ENCODE peak calls at places on chromosomes 1 and 21, in ten cellular contexts. One of them, this sample, is unnamed.

GRCh38 chr1:53601867-53602266 is 137.1 kb downstream of the GLIS1 start:
- DNase-seq in ascending aorta: no peak
- DNase-seq in IMR-90: no peak
- DNase-seq in left ventricle myocardium inferior: no peak
- DNase-seq in keratinocyte: no peak
- DNase-seq in heart left ventricle: no peak
- DNase-seq in PC-9: no peak
- DNase-seq in neural progenitor cell: no peak
- DNase-seq in right lobe of liver: no peak
- DNase-seq in Panc1: no peak
- DNase-seq in this sample: no peak

GRCh38 chr1:237799762-237800474 is 90.8 kb downstream of the ZP4 start:
- DNase-seq in ascending aorta: no peak
- DNase-seq in IMR-90: peak; percentile 4
- DNase-seq in left ventricle myocardium inferior: peak; percentile 32
- DNase-seq in keratinocyte: no peak
- DNase-seq in heart left ventricle: no peak
- DNase-seq in PC-9: peak; percentile 42
- DNase-seq in neural progenitor cell: peak; percentile 47
- DNase-seq in right lobe of liver: peak; percentile 91
- DNase-seq in Panc1: no peak
- DNase-seq in this sample: peak; percentile 14

GRCh38 chr1:85116856-85117255 is 68.6 kb upstream of the MCOLN3 start:
- DNase-seq in ascending aorta: no peak
- DNase-seq in IMR-90: no peak
- DNase-seq in left ventricle myocardium inferior: no peak
- DNase-seq in keratinocyte: no peak
- DNase-seq in heart left ventricle: no peak
- DNase-seq in PC-9: no peak
- DNase-seq in neural progenitor cell: no peak
- DNase-seq in right lobe of liver: no peak
- DNase-seq in Panc1: no peak
- DNase-seq in this sample: no peak

GRCh38 chr1:89022167-89022959 is at the start of gene GBP3:
- DNase-seq in ascending aorta: no peak
- DNase-seq in IMR-90: peak; percentile 75
- DNase-seq in left ventricle myocardium inferior: no peak
- DNase-seq in keratinocyte: peak; percentile 9
- DNase-seq in heart left ventricle: no peak
- DNase-seq in PC-9: peak; percentile 82
- DNase-seq in neural progenitor cell: no peak
- DNase-seq in right lobe of liver: no peak
- DNase-seq in Panc1: peak; percentile 54
- DNase-seq in this sample: peak; percentile 51

GRCh38 chr1:23793018-23793781 is 2.3 kb downstream of the LYPLA2 start:
- DNase-seq in ascending aorta: no peak
- DNase-seq in IMR-90: no peak
- DNase-seq in left ventricle myocardium inferior: peak; percentile 30
- DNase-seq in keratinocyte: no peak
- DNase-seq in heart left ventricle: peak; percentile 49
- DNase-seq in PC-9: no peak
- DNase-seq in neural progenitor cell: no peak
- DNase-seq in right lobe of liver: peak; percentile 81
- DNase-seq in Panc1: no peak
- DNase-seq in this sample: no peak

GRCh38 chr1:170580636-170581035 is 48.7 kb downstream of the GORAB start:
- DNase-seq in ascending aorta: no peak
- DNase-seq in IMR-90: no peak
- DNase-seq in left ventricle myocardium inferior: no peak
- DNase-seq in keratinocyte: no peak
- DNase-seq in heart left ventricle: no peak
- DNase-seq in PC-9: no peak
- DNase-seq in neural progenitor cell: no peak
- DNase-seq in right lobe of liver: no peak
- DNase-seq in Panc1: no peak
- DNase-seq in this sample: no peak

GRCh38 chr1:222043444-222044292 is 301.8 kb upstream of the DUSP10 start:
- DNase-seq in ascending aorta: no peak
- DNase-seq in IMR-90: peak; percentile 98
- DNase-seq in left ventricle myocardium inferior: no peak
- DNase-seq in keratinocyte: no peak
- DNase-seq in heart left ventricle: peak; percentile 10
- DNase-seq in PC-9: no peak
- DNase-seq in neural progenitor cell: peak; percentile 7
- DNase-seq in right lobe of liver: no peak
- DNase-seq in Panc1: no peak
- DNase-seq in this sample: no peak

GRCh38 chr1:8011016-8011415 is 15.1 kb downstream of the ERRFI1 start:
- DNase-seq in ascending aorta: no peak
- DNase-seq in IMR-90: no peak
- DNase-seq in left ventricle myocardium inferior: no peak
- DNase-seq in keratinocyte: no peak
- DNase-seq in heart left ventricle: no peak
- DNase-seq in PC-9: no peak
- DNase-seq in neural progenitor cell: no peak
- DNase-seq in right lobe of liver: peak; percentile 55
- DNase-seq in Panc1: no peak
- DNase-seq in this sample: no peak

GRCh38 chr1:94887603-94888171 is 39.2 kb downstream of the CNN3 start:
- DNase-seq in ascending aorta: no peak
- DNase-seq in IMR-90: no peak
- DNase-seq in left ventricle myocardium inferior: no peak
- DNase-seq in keratinocyte: no peak
- DNase-seq in heart left ventricle: no peak
- DNase-seq in PC-9: no peak
- DNase-seq in neural progenitor cell: no peak
- DNase-seq in right lobe of liver: no peak
- DNase-seq in Panc1: no peak
- DNase-seq in this sample: no peak

GRCh38 chr21:42375141-42375905 is 9.0 kb upstream of the TFF1 start:
- DNase-seq in ascending aorta: no peak
- DNase-seq in IMR-90: no peak
- DNase-seq in left ventricle myocardium inferior: no peak
- DNase-seq in keratinocyte: no peak
- DNase-seq in heart left ventricle: no peak
- DNase-seq in PC-9: no peak
- DNase-seq in neural progenitor cell: peak; percentile 21
- DNase-seq in right lobe of liver: no peak
- DNase-seq in Panc1: no peak
- DNase-seq in this sample: no peak

GRCh38 chr1:63877021-63877767 is 103.4 kb downstream of the ROR1 start:
- DNase-seq in ascending aorta: no peak
- DNase-seq in IMR-90: no peak
- DNase-seq in left ventricle myocardium inferior: no peak
- DNase-seq in keratinocyte: no peak
- DNase-seq in heart left ventricle: no peak
- DNase-seq in PC-9: peak; percentile 74
- DNase-seq in neural progenitor cell: no peak
- DNase-seq in right lobe of liver: no peak
- DNase-seq in Panc1: no peak
- DNase-seq in this sample: no peak

GRCh38 chr1:158793604-158794003 is 12.6 kb upstream of the OR6N2 start:
- DNase-seq in ascending aorta: no peak
- DNase-seq in IMR-90: no peak
- DNase-seq in left ventricle myocardium inferior: no peak
- DNase-seq in keratinocyte: no peak
- DNase-seq in heart left ventricle: no peak
- DNase-seq in PC-9: no peak
- DNase-seq in neural progenitor cell: peak; percentile 41
- DNase-seq in right lobe of liver: no peak
- DNase-seq in Panc1: no peak
- DNase-seq in this sample: no peak

GRCh38 chr1:26745191-26745590 is 42.6 kb upstream of the PIGV start:
- DNase-seq in ascending aorta: no peak
- DNase-seq in IMR-90: peak; percentile 47
- DNase-seq in left ventricle myocardium inferior: no peak
- DNase-seq in keratinocyte: no peak
- DNase-seq in heart left ventricle: no peak
- DNase-seq in PC-9: no peak
- DNase-seq in neural progenitor cell: no peak
- DNase-seq in right lobe of liver: no peak
- DNase-seq in Panc1: no peak
- DNase-seq in this sample: no peak

GRCh38 chr1:164087893-164088292 is 471.1 kb upstream of the PBX1 start:
- DNase-seq in ascending aorta: no peak
- DNase-seq in IMR-90: no peak
- DNase-seq in left ventricle myocardium inferior: no peak
- DNase-seq in keratinocyte: no peak
- DNase-seq in heart left ventricle: no peak
- DNase-seq in PC-9: no peak
- DNase-seq in neural progenitor cell: no peak
- DNase-seq in right lobe of liver: no peak
- DNase-seq in Panc1: no peak
- DNase-seq in this sample: no peak
- H3K4me3 ChIP-seq in ascending aorta: no peak overlapping the region
- H3K4me3 ChIP-seq in IMR-90: no peak overlapping the region
- H3K4me3 ChIP-seq in left ventricle myocardium inferior: no peak overlapping the region
- H3K4me3 ChIP-seq in keratinocyte: no peak overlapping the region
- H3K4me3 ChIP-seq in heart left ventricle: no peak overlapping the region
- H3K4me3 ChIP-seq in PC-9: no peak overlapping the region
- H3K4me3 ChIP-seq in neural progenitor cell: no peak overlapping the region
- H3K4me3 ChIP-seq in right lobe of liver: no peak overlapping the region
- H3K4me3 ChIP-seq in Panc1: no peak overlapping the region
- H3K4me3 ChIP-seq in this sample: no peak overlapping the region

DNA sequence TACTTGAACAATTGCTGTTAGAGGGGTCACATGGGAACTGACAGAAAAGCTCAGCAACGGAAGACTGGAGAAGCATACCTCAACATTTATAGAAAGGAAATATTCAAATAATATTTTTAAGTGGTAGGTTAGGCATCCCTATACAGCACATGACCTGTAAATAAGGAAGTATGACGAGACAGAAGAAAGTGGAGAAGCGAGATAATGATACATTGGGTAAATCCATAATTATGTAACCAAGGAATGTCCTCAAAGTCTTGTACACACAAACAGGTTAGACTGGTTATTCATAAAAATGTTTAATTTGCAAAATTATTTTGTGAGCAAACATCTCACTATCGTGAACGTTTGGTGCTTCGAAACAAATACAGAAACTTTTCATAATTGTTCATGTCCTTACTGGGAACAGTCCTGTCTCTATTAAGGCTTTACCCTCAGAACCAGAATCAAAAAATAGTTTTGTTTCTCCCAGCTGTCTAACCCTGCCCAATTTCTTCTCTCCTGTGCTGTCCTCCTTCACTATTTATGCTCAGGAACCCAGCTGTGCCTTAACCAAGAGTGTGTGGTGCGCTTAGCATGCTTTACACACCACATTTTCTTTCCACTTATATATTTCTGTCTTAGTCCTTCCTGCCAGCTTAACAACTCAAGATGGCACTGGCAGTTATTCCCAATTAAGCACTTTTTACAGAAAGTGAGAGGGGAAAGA is 10.2 kb downstream of the KMO start:
- DNase-seq in ascending aorta: no peak
- DNase-seq in IMR-90: no peak
- DNase-seq in left ventricle myocardium inferior: no peak
- DNase-seq in keratinocyte: no peak
- DNase-seq in heart left ventricle: no peak
- DNase-seq in PC-9: peak; percentile 92
- DNase-seq in neural progenitor cell: no peak
- DNase-seq in right lobe of liver: no peak
- DNase-seq in Panc1: no peak
- DNase-seq in this sample: no peak
- TF ChIP-seq CTCF in ascending aorta: no peak
- TF ChIP-seq CTCF in IMR-90: no peak
- TF ChIP-seq CTCF in left ventricle myocardium inferior: no peak
- TF ChIP-seq CTCF in keratinocyte: no peak
- TF ChIP-seq CTCF in heart left ventricle: no peak
- TF ChIP-seq CTCF in PC-9: no peak
- TF ChIP-seq CTCF in neural progenitor cell: no peak
- TF ChIP-seq CTCF in right lobe of liver: no peak
- TF ChIP-seq CTCF in Panc1: no peak
- TF ChIP-seq CTCF in this sample: no peak

DNA sequence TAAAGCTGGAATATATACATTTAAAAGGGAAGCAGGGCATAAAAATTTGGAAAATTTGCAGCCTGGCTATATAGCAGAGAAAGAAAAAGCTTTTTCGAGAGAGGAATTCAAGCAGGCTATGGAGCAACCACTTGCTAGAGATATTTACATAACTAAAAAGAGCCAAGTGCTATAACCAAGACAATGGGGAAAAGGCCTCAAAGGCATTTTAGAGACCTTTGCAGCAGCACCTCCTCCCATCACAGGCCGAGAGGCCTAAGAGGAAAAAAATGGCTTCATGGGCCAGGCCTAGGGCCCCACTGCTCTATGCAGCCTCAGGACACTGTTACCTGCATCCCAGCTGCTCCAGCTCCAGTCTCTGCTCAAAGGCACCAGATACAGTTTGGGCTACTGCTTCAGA is 37.0 kb downstream of the CAPN9 start:
- DNase-seq in ascending aorta: no peak
- DNase-seq in IMR-90: no peak
- DNase-seq in left ventricle myocardium inferior: no peak
- DNase-seq in keratinocyte: no peak
- DNase-seq in heart left ventricle: no peak
- DNase-seq in PC-9: no peak
- DNase-seq in neural progenitor cell: no peak
- DNase-seq in right lobe of liver: no peak
- DNase-seq in Panc1: no peak
- DNase-seq in this sample: no peak
- H3K27me3 ChIP-seq in ascending aorta: no peaks in the 10 kb centered on the region
- H3K27me3 ChIP-seq in IMR-90: peaks cover 4% of the 10 kb centered on the region
- H3K27me3 ChIP-seq in left ventricle myocardium inferior: no peaks in the 10 kb centered on the region
- H3K27me3 ChIP-seq in keratinocyte: no peaks in the 10 kb centered on the region
- H3K27me3 ChIP-seq in heart left ventricle: no peaks in the 10 kb centered on the region
- H3K27me3 ChIP-seq in PC-9: peaks cover 38% of the 10 kb centered on the region
- H3K27me3 ChIP-seq in neural progenitor cell: peaks cover 9% of the 10 kb centered on the region
- H3K27me3 ChIP-seq in right lobe of liver: no peaks in the 10 kb centered on the region
- H3K27me3 ChIP-seq in Panc1: peaks cover 15% of the 10 kb centered on the region
- H3K27me3 ChIP-seq in this sample: no peaks in the 10 kb centered on the region

DNA sequence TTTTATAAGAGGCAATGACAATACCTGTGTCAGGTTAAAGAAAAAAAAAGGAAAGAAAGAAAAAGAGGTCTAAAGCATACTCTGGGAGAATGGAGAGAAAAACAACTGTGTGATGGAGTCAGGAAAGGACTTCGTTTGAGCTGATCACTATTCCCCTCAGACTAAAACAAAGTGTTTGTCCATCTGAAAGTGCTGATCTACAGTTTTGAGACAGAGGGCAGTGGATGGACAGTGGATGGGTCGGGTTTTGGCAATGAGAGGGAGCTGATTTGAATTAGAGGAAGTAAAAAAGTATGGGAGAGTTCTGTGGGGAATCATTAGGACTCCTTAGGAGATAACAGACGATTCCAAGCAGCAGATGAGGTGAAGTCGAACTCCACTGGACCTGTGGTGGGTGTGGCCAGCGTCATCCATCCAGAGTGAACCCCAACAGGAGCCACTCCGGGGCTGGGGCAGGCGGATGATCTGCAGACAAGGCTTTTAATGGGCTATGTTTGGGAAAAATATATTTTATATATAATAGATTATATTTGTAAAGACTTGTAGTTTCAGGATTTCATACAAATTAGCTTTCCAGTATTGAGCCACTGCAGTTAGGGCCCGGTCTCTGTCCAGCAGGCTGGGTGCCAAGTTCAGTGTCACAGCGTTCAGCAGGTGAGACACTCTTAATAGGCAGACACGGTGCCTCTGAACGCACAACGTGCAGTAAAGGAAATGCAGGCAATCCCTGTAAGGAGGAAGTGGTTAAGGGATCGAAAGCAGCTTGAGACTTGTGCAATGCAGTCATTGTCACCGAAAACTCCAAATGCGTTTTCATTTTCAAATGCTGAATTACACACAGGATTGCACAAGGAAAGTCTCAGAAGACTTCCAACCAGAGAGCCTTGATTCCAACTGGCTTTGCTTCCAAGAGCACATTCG is 62.1 kb downstream of the PTGS2 start:
- DNase-seq in ascending aorta: peak; percentile 14
- DNase-seq in IMR-90: no peak
- DNase-seq in left ventricle myocardium inferior: peak; percentile 45
- DNase-seq in keratinocyte: no peak
- DNase-seq in heart left ventricle: peak; percentile 24
- DNase-seq in PC-9: no peak
- DNase-seq in neural progenitor cell: no peak
- DNase-seq in right lobe of liver: peak; percentile 62
- DNase-seq in Panc1: no peak
- DNase-seq in this sample: no peak
- H3K4me3 ChIP-seq in ascending aorta: peak overlapping the region; percentile 9
- H3K4me3 ChIP-seq in IMR-90: no peak overlapping the region
- H3K4me3 ChIP-seq in left ventricle myocardium inferior: peak overlapping the region; percentile 48
- H3K4me3 ChIP-seq in keratinocyte: no peak overlapping the region
- H3K4me3 ChIP-seq in heart left ventricle: peak overlapping the region; percentile 25
- H3K4me3 ChIP-seq in PC-9: peak overlapping the region; percentile 21
- H3K4me3 ChIP-seq in neural progenitor cell: no peak overlapping the region
- H3K4me3 ChIP-seq in right lobe of liver: no peak overlapping the region
- H3K4me3 ChIP-seq in Panc1: peak overlapping the region; percentile 17
- H3K4me3 ChIP-seq in this sample: no peak overlapping the region

This sample was measured in kidney epithelial cell.